ENCODE peak calls at places on chromosome X, in nine cellular contexts. F is IMR-90, E is tibial nerve, I is uterus, B is transverse colon, G is endothelial cell of umbilical vein, X is upper lobe of left lung, J is vagina, N is HCT116. P is an unnamed sample.

GRCh38 chrX:40538391-40538790 is 42.4 kb upstream of the ATP6AP2 start:
- DNase-seq in F (no peak), E (no peak), I (peak), B (no peak), G (no peak), X (no peak), J (no peak), N (no peak), P (no peak)

GRCh38 chrX:4690516-4690915 is 977.1 kb upstream of the PRKX start:
- DNase-seq in F (no peak), E (no peak), I (no peak), B (no peak), G (no peak), X (no peak), J (no peak), N (no peak), P (no peak)

GRCh38 chrX:65925592-65925991 is 114.3 kb downstream of the VSIG4 start:
- DNase-seq in F (no peak), E (no peak), I (no peak), B (no peak), G (no peak), X (no peak), J (no peak), N (no peak), P (no peak)

GRCh38 chrX:55486736-55487135 is 2.9 kb downstream of the USP51 start:
- DNase-seq in F (no peak), E (no peak), I (no peak), B (no peak), G (no peak), X (no peak), J (no peak), N (no peak), P (no peak)

GRCh38 chrX:38574858-38575257 is 13.5 kb downstream of the TSPAN7 start:
- DNase-seq in F (no peak), E (no peak), I (no peak), B (peak), G (no peak), X (no peak), J (no peak), N (no peak), P (no peak)

GRCh38 chrX:21528076-21528475 is 130.1 kb downstream of the KLHL34 start:
- DNase-seq in F (peak), E (no peak), I (no peak), B (no peak), G (peak), X (no peak), J (no peak), N (no peak), P (no peak)

GRCh38 chrX:123422875-123423274 is 238.8 kb downstream of the GRIA3 start:
- DNase-seq in F (peak), E (peak), I (no peak), B (peak), G (peak), X (no peak), J (no peak), N (no peak), P (no peak)

GRCh38 chrX:48782795-48783194 is 3.6 kb upstream of the GATA1 start:
- DNase-seq in F (no peak), E (no peak), I (no peak), B (no peak), G (no peak), X (no peak), J (no peak), N (no peak), P (no peak)

GRCh38 chrX:12811658-12812057 is 20.4 kb downstream of the PRPS2 start:
- DNase-seq in F (no peak), E (no peak), I (no peak), B (no peak), G (no peak), X (no peak), J (no peak), N (no peak), P (no peak)

DNA sequence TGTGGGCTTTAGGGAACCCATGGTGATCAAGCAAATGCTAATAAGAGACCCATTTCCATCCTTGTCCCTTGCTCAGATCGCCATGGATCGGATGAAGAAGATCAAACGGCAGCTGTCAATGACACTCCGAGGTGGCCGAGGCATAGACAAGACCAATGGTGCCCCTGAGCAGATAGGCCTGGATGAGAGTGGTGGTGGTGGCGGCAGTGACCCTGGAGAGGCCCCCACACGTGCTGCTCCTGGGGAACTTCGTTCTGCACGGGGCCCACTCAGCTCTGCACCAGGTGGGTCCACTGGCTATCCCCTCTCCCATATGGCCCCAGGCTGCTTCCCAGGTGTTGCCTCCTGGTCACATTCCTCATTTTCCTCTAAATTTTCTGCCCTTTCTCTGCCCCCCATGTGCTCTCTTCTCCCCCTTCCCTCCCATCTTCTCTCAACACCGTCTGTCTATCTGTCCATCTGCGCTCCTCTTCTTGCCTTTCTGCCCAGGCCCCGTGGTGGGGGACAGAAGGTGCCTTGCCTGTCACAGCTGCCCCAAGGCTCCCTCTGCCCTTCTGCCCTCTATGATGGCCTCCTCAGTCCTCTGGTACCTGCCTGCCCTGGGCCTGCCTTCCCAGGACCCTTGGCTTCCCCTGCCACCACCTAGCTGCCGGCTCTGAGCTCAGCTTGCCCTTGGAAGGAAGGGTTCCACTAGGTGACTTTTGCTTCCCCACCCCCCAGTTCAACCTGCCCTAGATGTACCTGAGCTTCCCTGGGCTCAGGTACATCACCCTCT is 5.2 kb downstream of the CDK16 start:
- DNase-seq in F (no peak), E (no peak), I (no peak), B (no peak), G (no peak), X (no peak), J (no peak), N (no peak), P (no peak)
- TF ChIP-seq POLR2A in F (no peak), E (no peak), I (no peak), B (no peak), G (no peak), X (no peak), J (no peak), N (no peak), P (no peak)

DNA sequence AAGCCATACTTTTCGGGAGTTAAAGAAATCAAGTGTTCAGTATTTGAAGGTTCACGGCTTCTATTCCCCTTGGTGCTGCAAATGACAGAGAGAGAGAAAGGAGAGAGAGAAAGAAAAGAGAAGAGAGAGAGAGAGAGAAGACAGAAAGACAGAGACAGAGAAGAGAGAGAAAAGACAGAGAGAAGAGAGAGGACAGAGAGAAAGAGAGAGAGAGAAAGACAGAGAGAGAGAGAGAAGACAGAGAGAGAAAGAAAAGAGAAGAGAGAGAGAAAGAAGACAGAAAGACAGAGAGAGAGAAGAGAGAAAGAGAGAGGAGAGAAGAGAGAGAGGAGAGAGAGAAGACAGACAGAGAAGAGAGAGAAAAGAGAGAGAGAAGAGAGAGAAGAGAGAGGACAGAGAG is 8.5 kb upstream of the SHOX start:
- DNase-seq in F (no peak), E (no peak), I (no peak), B (no peak), G (no peak), X (no peak), J (no peak), N (no peak), P (no peak)
- TF ChIP-seq CTCF in F (no peak), E (no peak), I (no peak), B (no peak), G (no peak), X (no peak), J (no peak), N (no peak), P (no peak)

GRCh38 chrX:154047266-154047665 is 27.6 kb upstream of the IRAK1 start:
- DNase-seq in F (peak), E (no peak), I (no peak), B (no peak), G (peak), X (no peak), J (no peak), N (no peak), P (no peak)
- H3K27ac ChIP-seq in F (peak), E (no peak), I (peak), B (peak), G (peak), X (no peak), J (peak), N (no peak), P (no peak)

GRCh38 chrX:118974908-118975671 is 672 bp downstream of the LONRF3 start:
- DNase-seq in F (no peak), E (no peak), I (peak), B (peak), G (peak), X (peak), J (no peak), N (no peak), P (peak)

GRCh38 chrX:118974088-118974907 is at the start of gene LONRF3:
- DNase-seq in F (peak), E (peak), I (peak), B (peak), G (peak), X (peak), J (no peak), N (no peak), P (peak)

GRCh38 chrX:118976599-118977340 is 2.4 kb downstream of the LONRF3 start:
- DNase-seq in F (no peak), E (no peak), I (peak), B (peak), G (no peak), X (peak), J (no peak), N (no peak), P (peak)

GRCh38 chrX:118977424-118977823 is 3.0 kb downstream of the LONRF3 start:
- DNase-seq in F (no peak), E (no peak), I (no peak), B (no peak), G (no peak), X (no peak), J (no peak), N (no peak), P (no peak)

DNA sequence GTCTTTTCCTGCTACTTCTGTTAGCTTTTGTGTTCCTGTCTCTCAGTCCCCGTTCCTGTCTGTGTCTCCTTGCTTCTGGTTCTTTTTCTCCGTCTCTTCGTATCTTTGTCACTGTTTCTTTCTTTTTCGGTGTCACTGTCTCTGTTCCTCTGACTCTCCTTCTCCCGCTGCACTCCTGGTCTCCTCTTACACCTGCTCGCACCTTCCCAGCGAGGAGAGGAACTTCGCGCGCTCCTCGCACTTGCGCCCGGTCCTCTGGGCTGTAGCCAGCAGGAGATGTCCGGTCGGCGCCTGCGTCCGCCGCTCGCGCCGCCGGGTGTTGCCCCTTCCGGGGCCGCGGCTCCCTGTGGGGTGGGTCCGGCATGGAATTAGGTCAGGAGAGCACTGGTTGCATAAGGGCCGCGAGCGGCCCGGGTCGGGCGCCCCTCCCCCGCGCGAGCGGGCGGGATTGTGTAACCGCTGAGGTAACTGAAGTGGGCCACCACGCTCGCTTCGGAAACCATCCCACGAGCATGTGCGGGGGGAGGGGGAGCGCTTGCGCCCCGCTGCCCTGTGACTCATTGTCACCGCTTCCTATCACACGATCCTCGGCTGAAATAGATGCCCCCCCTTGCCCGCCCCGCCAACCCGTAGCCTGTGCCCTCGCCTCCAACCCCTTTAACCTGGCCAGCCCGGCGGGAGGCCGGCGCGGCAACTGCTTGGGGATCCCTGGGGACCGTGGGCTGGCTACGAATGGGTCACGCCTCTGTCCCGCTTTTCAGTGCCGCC is 1.6 kb downstream of the LONRF3 start:
- DNase-seq in F (peak), E (peak), I (peak), B (peak), G (peak), X (peak), J (no peak), N (no peak), P (peak)
- TF ChIP-seq POLR2A in F (no peak), E (peak), I (no peak), B (peak), G (no peak), X (peak), J (no peak), N (no peak), P (no peak)

GRCh38 chrX:78035061-78035460 is 65.6 kb upstream of the PGAM4 start:
- DNase-seq in F (no peak), E (no peak), I (no peak), B (no peak), G (no peak), X (no peak), J (no peak), N (no peak), P (no peak)

GRCh38 chrX:78024349-78025108 is 55.1 kb upstream of the PGAM4 start:
- DNase-seq in F (peak), E (peak), I (no peak), B (peak), G (peak), X (no peak), J (no peak), N (peak), P (peak)

GRCh38 chrX:78027798-78028197 is 58.4 kb upstream of the PGAM4 start:
- DNase-seq in F (no peak), E (no peak), I (no peak), B (no peak), G (no peak), X (no peak), J (no peak), N (no peak), P (no peak)

GRCh38 chrX:78029663-78030062 is 60.2 kb upstream of the PGAM4 start:
- DNase-seq in F (peak), E (peak), I (no peak), B (peak), G (peak), X (no peak), J (no peak), N (no peak), P (no peak)
- TF ChIP-seq CTCF in F (peak), E (no peak), I (peak), B (peak), G (peak), X (peak), J (no peak), N (peak), P (no peak)

GRCh38 chrX:107146670-107147069 is 28.0 kb upstream of the RBM41 start:
- DNase-seq in F (peak), E (no peak), I (no peak), B (no peak), G (no peak), X (no peak), J (no peak), N (no peak), P (no peak)
- H3K27ac ChIP-seq in F (no peak), E (no peak), I (no peak), B (no peak), G (no peak), X (no peak), J (no peak), N (no peak), P (no peak)

DNA sequence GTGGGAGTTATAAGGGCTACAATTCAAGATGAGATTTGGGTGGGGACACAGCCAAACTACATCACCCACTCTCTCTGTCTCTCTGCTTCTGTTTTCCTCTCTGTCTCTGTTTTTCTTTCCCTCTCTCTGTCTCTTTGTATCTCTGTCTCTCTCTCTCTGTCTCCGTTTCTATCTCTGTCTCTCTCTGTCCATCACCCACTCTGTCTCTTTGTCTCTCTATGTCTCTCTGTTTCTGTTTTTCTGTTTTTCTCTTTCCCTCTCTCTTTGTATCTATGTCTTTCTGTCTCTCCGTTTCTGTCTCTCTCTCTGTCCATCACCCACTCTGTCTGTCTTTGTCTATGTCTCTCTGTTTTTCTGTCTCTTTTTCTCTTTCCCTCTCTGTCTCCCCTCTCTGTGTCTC is 25.3 kb downstream of the IL3RA start:
- DNase-seq in F (no peak), E (no peak), I (no peak), B (no peak), G (no peak), X (no peak), J (no peak), N (no peak), P (no peak)
- TF ChIP-seq POLR2A in F (no peak), E (no peak), I (no peak), B (no peak), G (no peak), X (no peak), J (no peak), N (no peak), P (no peak)

P was measured in Peyer's patch.